ENCODE peak calls at places on chromosomes 16 and 17, in eight cellular contexts. N is neural progenitor cell, X is SK-N-SH, R is IMR-90, Z is GM23248, O is endothelial cell of umbilical vein, T is H9, D is fibroblast of lung. P is an unnamed sample.

GRCh38 chr17:72788950-72789585 is 303.4 kb downstream of the SLC39A11 start:
- DNase-seq in N (no peak), X (no peak), R (peak; percentile 54), Z (peak; percentile 28), O (no peak), T (no peak), D (peak; percentile 39), P (no peak)

GRCh38 chr17:19766016-19766415 is 17.9 kb upstream of the ALDH3A1 start:
- DNase-seq in N (no peak), X (no peak), R (no peak), Z (no peak), O (no peak), T (no peak), D (no peak), P (no peak)

GRCh38 chr17:55601874-55602364 is 90.7 kb upstream of the SMIM36 start:
- DNase-seq in N (peak; percentile 81), X (peak; percentile 52), R (peak; percentile 61), Z (peak; percentile 74), O (peak; percentile 69), T (peak; percentile 76), D (peak; percentile 76), P (peak; percentile 51)

GRCh38 chr16:18836702-18837101 is 35.4 kb upstream of the ARL6IP1 start:
- DNase-seq in N (no peak), X (no peak), R (no peak), Z (no peak), O (no peak), T (no peak), D (no peak), P (no peak)

GRCh38 chr17:55689672-55690071 is 33.0 kb downstream of the TMEM100 start:
- DNase-seq in N (no peak), X (no peak), R (no peak), Z (no peak), O (no peak), T (no peak), D (no peak), P (no peak)

GRCh38 chr16:72815348-72816318 is 232.3 kb downstream of the ZFHX3 start:
- DNase-seq in N (no peak), X (no peak), R (peak; percentile 15), Z (no peak), O (no peak), T (no peak), D (peak; percentile 10), P (no peak)

GRCh38 chr16:69397821-69398521 is 12.2 kb upstream of the TERF2 start:
- DNase-seq in N (peak; percentile 76), X (peak; percentile 61), R (peak; percentile 78), Z (peak; percentile 90), O (peak; percentile 90), T (peak; percentile 75), D (peak; percentile 82), P (peak; percentile 79)

GRCh38 chr16:17027488-17028129 is 443.2 kb downstream of the XYLT1 start:
- DNase-seq in N (no peak), X (no peak), R (no peak), Z (no peak), O (no peak), T (no peak), D (no peak), P (no peak)

GRCh38 chr16:57935904-57936303 is 35.0 kb downstream of the CNGB1 start:
- DNase-seq in N (no peak), X (no peak), R (no peak), Z (no peak), O (no peak), T (no peak), D (no peak), P (no peak)

GRCh38 chr16:77295896-77296295 is 96.7 kb downstream of the SYCE1L start:
- DNase-seq in N (no peak), X (no peak), R (peak; percentile 36), Z (no peak), O (no peak), T (no peak), D (peak; percentile 78), P (no peak)

GRCh38 chr16:89115216-89115949 is 21.7 kb downstream of the ACSF3 start:
- DNase-seq in N (no peak), X (no peak), R (no peak), Z (no peak), O (peak; percentile 37), T (no peak), D (no peak), P (no peak)

GRCh38 chr16:89453662-89454321 is 36.6 kb downstream of the ANKRD11 start:
- DNase-seq in N (peak; percentile 38), X (no peak), R (no peak), Z (peak; percentile 46), O (peak; percentile 48), T (no peak), D (no peak), P (no peak)

GRCh38 chr16:31876955-31877828 is 3.6 kb downstream of the ZNF267 start:
- DNase-seq in N (no peak), X (no peak), R (peak; percentile 96), Z (peak; percentile 92), O (peak; percentile 83), T (no peak), D (peak; percentile 86), P (peak; percentile 63)

GRCh38 chr17:38844261-38844757 is 9.2 kb downstream of the RPL23 start:
- DNase-seq in N (no peak), X (no peak), R (no peak), Z (peak; percentile 37), O (no peak), T (no peak), D (no peak), P (peak; percentile 49)

GRCh38 chr17:15123593-15124590 is 141.2 kb downstream of the PMP22 start:
- DNase-seq in N (no peak), X (no peak), R (peak; percentile 76), Z (peak; percentile 85), O (no peak), T (no peak), D (peak; percentile 62), P (no peak)

GRCh38 chr16:73058221-73058615 is 10.3 kb upstream of the ZFHX3 start:
- DNase-seq in N (no peak), X (peak; percentile 72), R (no peak), Z (peak; percentile 77), O (peak; percentile 45), T (no peak), D (no peak), P (peak; percentile 80)

GRCh38 chr16:827513-827912 is 27.0 kb upstream of the GNG13 start:
- DNase-seq in N (no peak), X (no peak), R (no peak), Z (no peak), O (no peak), T (no peak), D (no peak), P (no peak)

GRCh38 chr16:2039286-2040030 is 8.2 kb downstream of the NTHL1 start:
- DNase-seq in N (no peak), X (peak; percentile 83), R (peak; percentile 93), Z (peak; percentile 84), O (no peak), T (no peak), D (peak; percentile 93), P (peak; percentile 95)

GRCh38 chr16:2040031-2040430 is 7.6 kb downstream of the NTHL1 start:
- DNase-seq in N (no peak), X (no peak), R (no peak), Z (no peak), O (no peak), T (no peak), D (no peak), P (no peak)

GRCh38 chr16:2037631-2038358 is 9.8 kb downstream of the NTHL1 start:
- DNase-seq in N (no peak), X (no peak), R (no peak), Z (no peak), O (no peak), T (no peak), D (no peak), P (no peak)

GRCh38 chr16:2037115-2037514 is 10.4 kb downstream of the NHERF2 start:
- DNase-seq in N (no peak), X (no peak), R (no peak), Z (no peak), O (no peak), T (no peak), D (no peak), P (no peak)

GRCh38 chr16:2038359-2039285 is 9.0 kb downstream of the NTHL1 start:
- DNase-seq in N (no peak), X (peak; percentile 73), R (no peak), Z (no peak), O (no peak), T (no peak), D (peak; percentile 47), P (peak; percentile 69)
- H3K4me1 ChIP-seq in N (peaks cover 6% of the 10 kb centered on the region), X (peaks cover 24% of the 10 kb centered on the region), R (peaks cover 64% of the 10 kb centered on the region), Z (peaks cover 23% of the 10 kb centered on the region), O (peaks cover 27% of the 10 kb centered on the region), T (no peaks in the 10 kb centered on the region), D (peaks cover 50% of the 10 kb centered on the region), P (peaks cover 72% of the 10 kb centered on the region)

DNA sequence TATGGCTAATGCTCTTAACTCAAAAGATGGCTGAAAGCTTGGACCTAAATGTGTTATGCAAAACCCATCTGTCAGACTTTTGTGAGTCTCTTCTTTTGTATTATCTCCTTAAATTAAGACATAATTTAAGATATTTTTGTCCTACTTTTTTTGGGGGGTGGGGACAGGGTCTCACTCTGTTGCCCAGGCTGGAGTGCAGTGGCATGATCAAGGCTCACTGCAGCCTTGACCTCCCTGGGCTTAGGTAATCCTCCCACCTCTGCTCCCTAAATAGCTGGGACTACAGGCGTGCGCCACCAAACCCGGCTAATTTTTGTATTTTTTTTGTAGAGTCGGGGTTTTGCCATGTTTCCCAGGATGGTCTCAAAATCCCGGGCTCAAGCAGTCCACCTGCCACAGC is 7.1 kb downstream of the CLTC start:
- DNase-seq in N (no peak), X (no peak), R (no peak), Z (no peak), O (no peak), T (no peak), D (no peak), P (no peak)
- H3K4me2 ChIP-seq in N (no peak overlapping the region), X (no peak overlapping the region), R (peak overlapping the region; percentile 29), Z (peak overlapping the region; percentile 18), O (no peak overlapping the region), T (no peak overlapping the region), D (peak overlapping the region; percentile 17), P (peak overlapping the region; percentile 43)

GRCh38 chr17:1762233-1762905 is 509 bp downstream of the SERPINF1 start:
- DNase-seq in N (peak; percentile 52), X (peak; percentile 67), R (peak; percentile 39), Z (peak; percentile 54), O (no peak), T (no peak), D (peak; percentile 79), P (no peak)
- H2AFZ ChIP-seq in N (no peak overlapping the region), X (peak overlapping the region; percentile 87), R (peak overlapping the region; percentile 86), Z (peak overlapping the region; percentile 79), O (no peak overlapping the region), T (no peak overlapping the region), D (no peak overlapping the region), P (no peak overlapping the region)

DNA sequence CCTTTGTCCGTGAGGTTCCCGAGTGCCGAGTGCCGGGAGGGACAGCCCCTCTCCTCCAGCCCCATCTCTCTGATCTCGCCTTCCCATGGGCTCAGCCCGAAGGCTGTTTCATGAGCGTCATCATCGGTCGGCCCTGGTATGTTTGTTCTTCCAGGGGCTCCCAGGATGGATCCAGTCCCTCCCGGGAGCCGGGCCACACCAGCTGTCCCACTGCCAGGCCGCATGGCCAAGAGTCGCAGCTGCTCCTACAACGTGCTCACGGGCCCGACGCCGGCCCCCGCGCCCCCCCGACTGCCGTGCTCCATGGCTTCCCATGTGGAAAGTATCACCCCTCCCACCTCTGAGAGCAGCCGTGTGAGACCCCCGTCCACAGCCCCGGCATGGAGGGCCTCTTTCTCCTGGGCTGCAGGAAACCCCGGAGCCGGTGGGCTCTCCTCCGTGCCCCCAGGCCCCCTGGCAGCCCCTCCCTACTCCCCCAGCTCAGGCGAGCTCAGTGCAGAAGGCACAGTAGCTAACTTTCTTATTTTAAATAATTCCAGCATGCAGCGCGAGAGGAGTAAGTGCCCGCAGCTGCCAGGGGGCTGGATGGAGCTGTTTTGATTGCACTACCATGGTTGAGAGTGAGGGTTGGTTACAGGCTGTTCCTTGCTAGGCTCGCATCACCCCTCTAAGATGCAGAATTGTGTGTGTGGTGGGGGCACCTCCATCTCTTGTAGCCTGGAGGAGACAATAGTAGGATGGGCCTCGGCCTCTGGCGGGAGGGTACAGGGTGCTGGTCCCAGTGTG is 26.6 kb upstream of the GSE1 start:
- DNase-seq in N (no peak), X (peak; percentile 68), R (peak; percentile 70), Z (peak; percentile 37), O (no peak), T (no peak), D (peak; percentile 69), P (no peak)
- H3K4me1 ChIP-seq in N (peaks cover 74% of the 10 kb centered on the region), X (peaks cover 20% of the 10 kb centered on the region), R (peaks cover 37% of the 10 kb centered on the region), Z (peaks cover 20% of the 10 kb centered on the region), O (no peaks in the 10 kb centered on the region), T (peaks cover 12% of the 10 kb centered on the region), D (peaks cover 6% of the 10 kb centered on the region), P (peaks cover 45% of the 10 kb centered on the region)